ENCODE peak calls at places on chromosome 20, in four cellular contexts. R is K562, I is H1, L is GM12878. M is an unnamed sample.

GRCh38 chr20:13219327-13220193 is 1.5 kb upstream of the ISM1 start:
- DNase-seq in R (no peak), I (no peak), L (no peak), M (no peak)

GRCh38 chr20:32037929-32038328 is 14.1 kb upstream of the HCK start:
- DNase-seq in R (no peak), L (no peak), I (no peak), M (no peak)

GRCh38 chr20:54479138-54479906 is 3.9 kb downstream of the DOK5 start:
- DNase-seq in L (no peak), R (no peak), I (no peak), M (peak; percentile 42)

GRCh38 chr20:60352017-60352416 is 393.8 kb downstream of the CDH26 start:
- DNase-seq in R (no peak), I (no peak), L (no peak), M (no peak)

GRCh38 chr20:43540673-43541060 is 18.2 kb upstream of the SGK2 start:
- DNase-seq in L (no peak), R (no peak), I (no peak), M (no peak)

GRCh38 chr20:62590301-62591121 is 51.8 kb upstream of the SLCO4A1 start:
- DNase-seq in R (no peak), L (no peak), I (no peak), M (no peak)

GRCh38 chr20:19735446-19735845 is 22.6 kb upstream of the RIN2 start:
- DNase-seq in L (peak; percentile 3), I (no peak), R (no peak), M (peak; percentile 48)

GRCh38 chr20:57440678-57441509 is 49.7 kb downstream of the RBM38 start:
- DNase-seq in R (no peak), I (no peak), L (no peak), M (no peak)

GRCh38 chr20:36179170-36179945 is 24.8 kb downstream of the EPB41L1 start:
- DNase-seq in I (no peak), L (no peak), R (no peak), M (no peak)

GRCh38 chr20:64188682-64189529 is 24.7 kb downstream of the MYT1 start:
- DNase-seq in R (no peak), L (no peak), I (peak; percentile 10), M (peak; percentile 100)

GRCh38 chr20:8020314-8021079 is 936 bp upstream of the TMX4 start:
- DNase-seq in I (no peak), R (no peak), L (peak; percentile 85), M (peak; percentile 23)

GRCh38 chr20:15236812-15237211 is 899.4 kb upstream of the FLRT3 start:
- DNase-seq in L (peak; percentile 38), R (no peak), I (peak; percentile 33), M (peak; percentile 58)

GRCh38 chr20:44304383-44304782 is 6.6 kb downstream of the FITM2 start:
- DNase-seq in L (no peak), I (no peak), R (no peak), M (no peak)

GRCh38 chr20:40880063-40880715 is 148.4 kb upstream of the TOP1 start:
- DNase-seq in I (no peak), L (peak; percentile 20), R (no peak), M (no peak)

GRCh38 chr20:40880716-40881104 is 147.9 kb upstream of the TOP1 start:
- DNase-seq in R (no peak), I (no peak), L (no peak), M (no peak)

GRCh38 chr20:40887100-40887499 is 141.5 kb upstream of the TOP1 start:
- DNase-seq in L (no peak), I (no peak), R (no peak), M (peak; percentile 70)

GRCh38 chr20:40882173-40882572 is 146.4 kb upstream of the TOP1 start:
- DNase-seq in I (no peak), R (no peak), L (no peak), M (no peak)

GRCh38 chr20:40883097-40883496 is 145.5 kb upstream of the TOP1 start:
- DNase-seq in I (no peak), R (no peak), L (no peak), M (no peak)
- TF ChIP-seq CREB1 in I (no peak), R (no peak), L (no peak), M (no peak)

GRCh38 chr20:56323656-56324055 is 35.1 kb upstream of the FAM210B start:
- DNase-seq in R (no peak), I (no peak), L (no peak), M (no peak)

GRCh38 chr20:56324806-56325205 is 34.0 kb upstream of the FAM210B start:
- DNase-seq in L (no peak), R (no peak), I (no peak), M (no peak)

DNA sequence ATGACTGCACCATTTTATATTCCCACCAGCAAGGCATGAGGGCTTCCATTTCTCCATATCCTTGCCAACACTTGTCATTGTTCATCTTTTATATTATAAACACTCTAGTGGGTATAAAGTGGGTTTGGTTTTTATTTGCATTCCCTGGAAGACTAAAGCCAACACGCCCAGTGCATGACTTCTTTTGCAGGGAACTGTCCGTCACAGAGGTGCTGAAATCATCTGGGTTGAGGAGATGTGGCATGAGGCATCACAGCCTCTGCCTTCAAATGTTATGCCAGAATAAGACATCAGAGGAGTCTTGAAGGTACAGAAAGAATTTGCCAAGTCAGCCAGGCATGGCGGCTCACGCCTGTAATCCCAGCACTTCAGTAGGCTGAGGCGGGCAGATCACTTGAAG is 29.9 kb upstream of the FAM210B start:
- DNase-seq in L (no peak), I (no peak), R (no peak), M (peak; percentile 25)
- TF ChIP-seq SIN3A in L (no peak), I (no peak), R (no peak), M (no peak)

DNA sequence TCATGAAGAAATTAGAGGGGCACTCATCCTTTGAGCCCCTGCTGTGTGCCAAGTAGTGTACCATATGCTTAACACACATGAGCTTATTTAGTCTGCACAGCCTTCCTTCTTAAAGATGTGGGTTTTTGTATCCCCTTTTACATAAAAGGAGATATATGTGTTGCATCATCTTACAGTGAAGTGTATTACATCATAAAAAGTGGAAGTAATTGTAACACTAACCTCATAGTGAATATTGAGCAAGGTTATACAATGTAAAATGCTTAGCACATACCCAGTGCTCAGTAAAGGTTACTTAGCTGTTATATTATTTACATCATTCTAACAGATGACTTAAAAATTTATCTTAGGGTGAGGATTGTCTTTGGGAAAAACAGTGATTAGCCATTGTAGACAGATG is 3.7 kb upstream of the PIGU start:
- DNase-seq in R (no peak), L (no peak), I (no peak), M (no peak)
- TF ChIP-seq CREB1 in R (no peak), L (peak; percentile 44), I (no peak), M (peak; percentile 22)

DNA sequence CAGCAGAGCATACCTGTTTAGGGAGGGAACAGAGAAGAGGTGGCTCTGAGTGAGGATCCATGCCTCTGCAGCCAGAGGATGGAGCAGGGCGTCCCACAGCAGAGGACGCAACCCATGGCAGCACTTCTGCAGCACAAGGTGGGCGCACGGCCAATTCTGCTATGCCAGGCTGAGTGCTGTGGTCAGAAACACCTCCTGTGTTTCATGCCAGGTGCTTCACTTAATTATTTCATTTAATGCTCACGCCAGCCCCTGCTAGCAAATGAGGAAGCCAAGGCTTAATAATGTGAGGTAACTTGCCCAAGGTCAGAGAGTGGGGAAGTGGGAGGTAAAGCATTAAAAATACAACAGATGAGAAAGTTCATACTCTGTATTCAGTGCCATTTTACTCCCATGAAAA is 68.5 kb upstream of the PTGIS start:
- DNase-seq in I (no peak), R (no peak), L (no peak), M (no peak)
- TF ChIP-seq SIN3A in I (no peak), R (no peak), L (no peak), M (no peak)

GRCh38 chr20:50931048-50931305 is 260 bp downstream of the ADNP start:
- DNase-seq in I (no peak), R (peak; percentile 74), L (no peak), M (no peak)
- TF ChIP-seq CREB1 in I (no peak), R (no peak), L (no peak), M (no peak)

GRCh38 chr20:55974491-55975202 is 30.7 kb downstream of the CBLN4 start:
- DNase-seq in L (no peak), I (no peak), R (no peak), M (no peak)

GRCh38 chr20:55977723-55978481 is 27.4 kb downstream of the CBLN4 start:
- DNase-seq in R (no peak), I (no peak), L (no peak), M (no peak)

DNA sequence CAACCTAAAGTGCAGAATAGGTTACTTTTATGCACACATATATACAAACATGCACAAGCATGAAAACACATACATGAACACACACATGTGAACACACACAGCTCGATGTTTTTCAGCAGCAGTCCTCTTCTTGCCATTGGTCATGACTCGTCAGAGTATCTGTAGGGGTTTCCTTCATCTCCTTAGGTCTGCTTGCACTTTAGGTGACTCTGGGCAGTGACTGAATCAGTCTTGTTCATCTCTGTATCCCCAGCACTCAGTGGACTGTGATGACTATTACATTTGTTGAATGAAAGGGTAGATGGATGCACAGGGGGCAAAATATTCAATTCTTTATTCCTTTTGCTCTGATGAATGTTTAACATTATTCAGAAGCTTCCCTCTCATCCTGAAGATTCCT is 26.8 kb downstream of the CBLN4 start:
- DNase-seq in R (no peak), L (no peak), I (no peak), M (no peak)
- TF ChIP-seq SIN3A in R (no peak), L (no peak), I (no peak), M (no peak)

GRCh38 chr20:1526896-1527295 is 30.6 kb downstream of the SIRPD start:
- DNase-seq in I (no peak), L (no peak), R (no peak), M (no peak)

GRCh38 chr20:1526310-1526709 is 31.2 kb downstream of the SIRPD start:
- DNase-seq in I (no peak), R (no peak), L (no peak), M (no peak)

GRCh38 chr20:1528811-1529210 is 28.7 kb downstream of the SIRPD start:
- DNase-seq in I (no peak), R (no peak), L (no peak), M (no peak)

GRCh38 chr20:1527923-1528322 is 29.6 kb downstream of the SIRPD start:
- DNase-seq in R (no peak), L (no peak), I (no peak), M (no peak)

DNA sequence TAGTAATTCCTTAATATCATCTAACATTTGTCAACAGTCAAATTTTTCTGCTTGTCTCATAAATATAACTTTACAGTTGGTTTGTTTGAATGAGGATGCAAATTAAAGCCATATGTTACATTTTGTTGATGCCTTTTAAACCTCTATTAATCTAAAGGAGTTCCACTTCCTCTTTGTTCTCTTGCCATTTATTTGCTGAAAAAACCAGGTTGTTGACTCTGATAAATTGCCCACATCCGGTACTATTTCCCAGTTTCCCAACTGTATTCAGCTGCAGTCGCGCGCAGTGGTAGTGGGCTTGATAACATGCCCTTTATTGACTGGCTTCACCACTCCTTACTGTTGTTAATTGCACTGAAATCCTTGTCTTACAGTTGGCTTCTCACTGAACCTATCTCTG is 32.8 kb upstream of the SIRPB2 start:
- DNase-seq in L (no peak), I (no peak), R (no peak), M (no peak)
- TF ChIP-seq CREB1 in L (no peak), I (no peak), R (no peak), M (no peak)

DNA sequence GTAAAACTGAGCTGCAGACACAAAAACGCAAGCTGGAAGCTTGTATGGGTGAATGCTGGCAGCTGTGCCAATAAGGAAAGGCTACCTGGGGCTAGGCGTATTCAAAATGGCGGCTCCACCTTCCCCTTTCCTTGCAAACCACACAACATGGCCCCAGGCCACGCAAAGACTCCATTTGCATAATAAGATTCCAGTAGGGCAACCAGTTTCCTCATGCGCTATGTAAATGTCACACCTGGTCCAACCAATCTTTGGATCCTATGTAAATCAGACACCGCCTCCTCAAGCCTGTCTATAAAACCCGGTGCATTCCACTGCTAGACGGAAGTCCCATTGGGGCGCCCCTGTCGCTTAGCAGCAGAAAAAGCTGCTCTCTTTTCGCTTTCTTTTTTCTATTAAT is 505.9 kb upstream of the BTBD3 start:
- DNase-seq in I (no peak), R (no peak), L (no peak), M (no peak)
- TF ChIP-seq SIN3A in I (no peak), R (no peak), L (no peak), M (no peak)

GRCh38 chr20:46674253-46675083 is 14.8 kb downstream of the TP53RK start:
- DNase-seq in R (no peak), L (no peak), I (no peak), M (peak; percentile 100)
- TF ChIP-seq CREB1 in R (no peak), L (no peak), I (no peak), M (peak; percentile 74)

M was measured in HepG2.